ENCODE peak calls at places on chromosome 7, in ten cellular contexts. H is left ventricle myocardium inferior, B is cardiac fibroblast, S is hepatocyte, J is keratinocyte, V is WERI-Rb-1, L is HL-60, D is lower lobe of right lung, Y is BJ, R is HepG2. G is an unnamed sample.

GRCh38 chr7:149882264-149883048 is 8.7 kb downstream of the ATP6V0E2 start:
- DNase-seq in H (no peak), B (no peak), S (peak; percentile 3), J (no peak), V (no peak), L (no peak), D (no peak), Y (no peak), R (no peak), G (no peak)

GRCh38 chr7:151759591-151760042 is 117.3 kb downstream of the PRKAG2 start:
- DNase-seq in H (peak; percentile 43), B (peak; percentile 73), S (peak; percentile 88), J (peak; percentile 35), V (peak; percentile 73), L (peak; percentile 41), D (no peak), Y (no peak), R (peak; percentile 56), G (peak; percentile 80)

GRCh38 chr7:28102778-28103177 is 77.8 kb downstream of the JAZF1 start:
- DNase-seq in H (no peak), B (peak; percentile 83), S (peak; percentile 29), J (no peak), V (no peak), L (no peak), D (no peak), Y (no peak), R (peak; percentile 5), G (peak; percentile 20)

GRCh38 chr7:92964156-92964555 is 127.8 kb upstream of the CDK6 start:
- DNase-seq in H (no peak), B (no peak), S (no peak), J (no peak), V (no peak), L (no peak), D (no peak), Y (no peak), R (no peak), G (no peak)

GRCh38 chr7:28044825-28045224 is 135.8 kb downstream of the JAZF1 start:
- DNase-seq in H (no peak), B (no peak), S (no peak), J (no peak), V (no peak), L (no peak), D (no peak), Y (no peak), R (no peak), G (no peak)

GRCh38 chr7:111147708-111148107 is 56.8 kb downstream of the LRRN3 start:
- DNase-seq in H (no peak), B (no peak), S (no peak), J (no peak), V (no peak), L (no peak), D (no peak), Y (no peak), R (no peak), G (no peak)

GRCh38 chr7:30796105-30796869 is 25.1 kb downstream of the MINDY4 start:
- DNase-seq in H (no peak), B (peak; percentile 68), S (peak; percentile 52), J (no peak), V (no peak), L (no peak), D (no peak), Y (no peak), R (no peak), G (peak; percentile 38)

GRCh38 chr7:69630292-69630691 is 32.0 kb downstream of the AUTS2 start:
- DNase-seq in H (no peak), B (peak; percentile 57), S (no peak), J (no peak), V (no peak), L (no peak), D (no peak), Y (peak; percentile 25), R (no peak), G (no peak)

GRCh38 chr7:98362517-98362916 is 38.4 kb downstream of the BAIAP2L1 start:
- DNase-seq in H (no peak), B (no peak), S (no peak), J (no peak), V (no peak), L (no peak), D (no peak), Y (no peak), R (no peak), G (no peak)

GRCh38 chr7:82625377-82625776 is 181.8 kb upstream of the CACNA2D1 start:
- DNase-seq in H (no peak), B (no peak), S (no peak), J (no peak), V (no peak), L (no peak), D (no peak), Y (no peak), R (no peak), G (peak; percentile 6)
- TF ChIP-seq CTCF in H (no peak), B (no peak), S (peak; percentile 3), J (no peak), V (no peak), L (no peak), D (no peak), Y (no peak), R (no peak), G (peak; percentile 55)

GRCh38 chr7:67484244-67484751 is 487.7 kb downstream of the TYW1 start:
- DNase-seq in H (peak; percentile 23), B (peak; percentile 68), S (peak; percentile 87), J (no peak), V (peak; percentile 73), L (peak; percentile 23), D (no peak), Y (no peak), R (peak; percentile 63), G (peak; percentile 52)
- H3K4me3 ChIP-seq in H (peak overlapping the region; percentile 52), B (peak overlapping the region; percentile 3), S (no peak overlapping the region), J (no peak overlapping the region), V (peak overlapping the region; percentile 21), L (no peak overlapping the region), D (peak overlapping the region; percentile 35), Y (no peak overlapping the region), R (no peak overlapping the region), G (no peak overlapping the region)

GRCh38 chr7:155602156-155602555 is 42.3 kb upstream of the RBM33 start:
- DNase-seq in H (no peak), B (no peak), S (no peak), J (no peak), V (no peak), L (no peak), D (no peak), Y (no peak), R (no peak), G (no peak)
- TF ChIP-seq CTCF in H (no peak), B (no peak), S (no peak), J (no peak), V (no peak), L (no peak), D (no peak), Y (no peak), R (no peak), G (no peak)

GRCh38 chr7:100721505-100721812 is 1.2 kb downstream of the EPO start:
- DNase-seq in H (no peak), B (no peak), S (no peak), J (no peak), V (no peak), L (no peak), D (no peak), Y (no peak), R (no peak), G (no peak)

GRCh38 chr7:100722480-100723212 is 2.4 kb downstream of the EPO start:
- DNase-seq in H (no peak), B (no peak), S (no peak), J (no peak), V (no peak), L (no peak), D (no peak), Y (no peak), R (no peak), G (no peak)

GRCh38 chr7:100720645-100721504 is 607 bp downstream of the EPO start:
- DNase-seq in H (no peak), B (no peak), S (no peak), J (no peak), V (no peak), L (no peak), D (no peak), Y (no peak), R (peak; percentile 35), G (no peak)

GRCh38 chr7:100719523-100720319 is 547 bp upstream of the EPO start:
- DNase-seq in H (no peak), B (peak; percentile 50), S (no peak), J (no peak), V (no peak), L (no peak), D (no peak), Y (no peak), R (peak; percentile 75), G (peak; percentile 66)

GRCh38 chr7:100720320-100720644 is at the start of gene EPO:
- DNase-seq in H (no peak), B (no peak), S (no peak), J (no peak), V (no peak), L (no peak), D (no peak), Y (no peak), R (no peak), G (no peak)
- H3K4me3 ChIP-seq in H (peak within 1 kb of the TSS; percentile 44), B (no peak within 1 kb of the TSS), S (no peak within 1 kb of the TSS), J (peak within 1 kb of the TSS; percentile 43), V (no peak within 1 kb of the TSS), L (no peak within 1 kb of the TSS), D (no peak within 1 kb of the TSS), Y (no peak within 1 kb of the TSS), R (peak within 1 kb of the TSS; percentile 82), G (peak within 1 kb of the TSS; percentile 2)

G was measured in epithelial cell of esophagus.